ENCODE peak calls at places on chromosomes 5 and 9, in five cellular contexts. I is adipocyte, S is occipital lobe, O is HTR-8/SVneo, X is dermis microvascular lymphatic vessel endothelial cell. B is an unnamed sample.

GRCh38 chr5:167123126-167123525 is 1168.3 kb upstream of the WWC1 start:
- DNase-seq in I (no peak), S (no peak), O (no peak), X (no peak), B (no peak)

GRCh38 chr5:170467000-170467707 is 36.7 kb upstream of the KCNIP1 start:
- DNase-seq in I (peak), S (no peak), O (peak), X (peak), B (no peak)

GRCh38 chr5:133783481-133783880 is 171.1 kb upstream of the FSTL4 start:
- DNase-seq in I (no peak), S (no peak), O (no peak), X (no peak), B (no peak)

GRCh38 chr9:83960991-83961390 is 19.0 kb downstream of the HNRNPK start:
- DNase-seq in I (no peak), S (no peak), O (no peak), X (no peak), B (no peak)

GRCh38 chr5:141149812-141150211 is at the start of gene PCDHB6:
- DNase-seq in I (peak), S (no peak), O (no peak), X (peak), B (peak)

GRCh38 chr9:133528001-133528886 is 3.5 kb upstream of the MYMK start:
- DNase-seq in I (no peak), S (no peak), O (no peak), X (no peak), B (no peak)

GRCh38 chr9:122172131-122172530 is 12.4 kb downstream of the MORN5 start:
- DNase-seq in I (no peak), S (no peak), O (no peak), X (no peak), B (no peak)

GRCh38 chr5:172179032-172179989 is 8.7 kb downstream of the STK10 start:
- DNase-seq in I (peak), S (no peak), O (peak), X (peak), B (no peak)

GRCh38 chr5:135468541-135468940 is 16.4 kb upstream of the TIFAB start:
- DNase-seq in I (no peak), S (no peak), O (no peak), X (no peak), B (no peak)

GRCh38 chr5:157108961-157109360 is at the start of gene HAVCR2:
- DNase-seq in I (no peak), S (no peak), O (no peak), X (no peak), B (peak)

GRCh38 chr9:32579706-32580331 is 6.9 kb upstream of the NDUFB6 start:
- DNase-seq in I (peak), S (peak), O (no peak), X (peak), B (peak)

GRCh38 chr5:138824516-138824915 is 50.6 kb downstream of the LRRTM2 start:
- DNase-seq in I (no peak), S (no peak), O (no peak), X (no peak), B (no peak)

GRCh38 chr5:83337453-83338035 is 134.0 kb upstream of the VCAN start:
- DNase-seq in I (no peak), S (no peak), O (no peak), X (no peak), B (no peak)

GRCh38 chr5:160197341-160198147 is 31.8 kb upstream of the FABP6 start:
- DNase-seq in I (no peak), S (no peak), O (no peak), X (no peak), B (no peak)

GRCh38 chr9:96015876-96016686 is 140.6 kb downstream of the ERCC6L2 start:
- DNase-seq in I (no peak), S (no peak), O (no peak), X (no peak), B (no peak)

GRCh38 chr9:107208121-107208520 is 75.0 kb upstream of the RAD23B start:
- DNase-seq in I (no peak), S (no peak), O (no peak), X (no peak), B (no peak)

GRCh38 chr9:8186553-8186952 is 387.0 kb upstream of the DMAC1 start:
- DNase-seq in I (no peak), S (no peak), O (no peak), X (no peak), B (no peak)